ENCODE peak calls at places on chromosomes 16 and 17, in five cellular contexts. G, R, P, T and Q are unnamed samples.
A peak's percentile ranks its signal among the peaks of the same experiment; 100 is the strongest.

GRCh38 chr16:23182675-23183485 is at the start of gene SCNN1G:
- DNase-seq in G (no peak), R (no peak), P (no peak), T (no peak), Q (peak; percentile 16)

GRCh38 chr17:64226132-64226531 is 36.9 kb downstream of the TEX2 start:
- DNase-seq in G (no peak), R (no peak), P (no peak), T (no peak), Q (no peak)

GRCh38 chr17:9370464-9370863 is 205.2 kb downstream of the STX8 start:
- DNase-seq in G (no peak), R (no peak), P (no peak), T (peak; percentile 55), Q (no peak)

GRCh38 chr16:1938316-1938715 is 4.7 kb downstream of the MSRB1 start:
- DNase-seq in G (no peak), R (no peak), P (no peak), T (no peak), Q (no peak)

GRCh38 chr16:60091076-60091475 is 1357.0 kb upstream of the GOT2 start:
- DNase-seq in G (no peak), R (no peak), P (no peak), T (no peak), Q (no peak)

GRCh38 chr17:14753383-14753782 is 452.5 kb downstream of the HS3ST3B1 start:
- DNase-seq in G (no peak), R (no peak), P (no peak), T (no peak), Q (no peak)

GRCh38 chr16:4846503-4846900 is 586 bp downstream of the GLYR1 start:
- DNase-seq in G (no peak), R (peak; percentile 22), P (no peak), T (peak; percentile 53), Q (peak; percentile 80)

GRCh38 chr17:65754081-65754480 is 192.6 kb upstream of the AXIN2 start:
- DNase-seq in G (no peak), R (no peak), P (no peak), T (no peak), Q (no peak)

GRCh38 chr16:86772671-86773338 is 194.5 kb downstream of the FOXL1 start:
- DNase-seq in G (no peak), R (no peak), P (no peak), T (no peak), Q (no peak)

GRCh38 chr17:80968602-80969029 is 23.0 kb upstream of the CHMP6 start:
- DNase-seq in G (no peak), R (no peak), P (no peak), T (peak; percentile 32), Q (peak; percentile 52)

GRCh38 chr17:42185497-42185860 is 227 bp upstream of the HCRT start:
- DNase-seq in G (no peak), R (no peak), P (no peak), T (no peak), Q (no peak)

GRCh38 chr16:89560413-89561194 is at the start of gene RPL13:
- DNase-seq in G (peak; percentile 97), R (peak; percentile 97), P (peak; percentile 93), T (peak; percentile 96), Q (peak; percentile 98)

GRCh38 chr17:63646492-63646815 is 24.2 kb downstream of the MAP3K3 start:
- DNase-seq in G (no peak), R (no peak), P (no peak), T (no peak), Q (no peak)

GRCh38 chr16:8713635-8714097 is 39.2 kb downstream of the ABAT start:
- DNase-seq in G (no peak), R (no peak), P (no peak), T (no peak), Q (no peak)

GRCh38 chr16:68605746-68606145 is 39.4 kb upstream of the CDH3 start:
- DNase-seq in G (no peak), R (no peak), P (no peak), T (no peak), Q (peak; percentile 11)

GRCh38 chr17:79332011-79332410 is 257.4 kb downstream of the ENGASE start:
- DNase-seq in G (no peak), R (no peak), P (no peak), T (no peak), Q (no peak)

GRCh38 chr17:73198930-73199260 is 6.0 kb downstream of the COG1 start:
- DNase-seq in G (no peak), R (no peak), P (no peak), T (no peak), Q (no peak)

GRCh38 chr17:73194514-73195222 is 1.8 kb downstream of the COG1 start:
- DNase-seq in G (no peak), R (no peak), P (no peak), T (peak; percentile 57), Q (no peak)

GRCh38 chr17:73198201-73198929 is 5.5 kb downstream of the COG1 start:
- DNase-seq in G (no peak), R (no peak), P (no peak), T (no peak), Q (no peak)

GRCh38 chr17:73197141-73197540 is 4.3 kb downstream of the COG1 start:
- DNase-seq in G (no peak), R (no peak), P (no peak), T (no peak), Q (no peak)

GRCh38 chr17:73196500-73196899 is 3.6 kb downstream of the COG1 start:
- DNase-seq in G (no peak), R (no peak), P (no peak), T (peak; percentile 38), Q (peak; percentile 57)
- TF ChIP-seq CTCF in G (no peak), R (peak; percentile 32), P (peak; percentile 44), T (peak; percentile 41), Q (peak; percentile 35)

GRCh38 chr16:12392585-12393089 is 411.1 kb downstream of the CPPED1 start:
- DNase-seq in G (no peak), R (no peak), P (no peak), T (no peak), Q (no peak)
- TF ChIP-seq CTCF in G (no peak), R (peak; percentile 33), P (no peak), T (no peak), Q (peak; percentile 11)

GRCh38 chr17:72369366-72369765 is 248.5 kb downstream of the SOX9 start:
- DNase-seq in G (no peak), R (no peak), P (no peak), T (no peak), Q (no peak)

GRCh38 chr17:72365857-72366415 is 245.1 kb downstream of the SOX9 start:
- DNase-seq in G (no peak), R (no peak), P (no peak), T (peak; percentile 57), Q (no peak)

GRCh38 chr17:72366626-72367025 is 245.8 kb downstream of the SOX9 start:
- DNase-seq in G (no peak), R (no peak), P (no peak), T (no peak), Q (no peak)

GRCh38 chr17:72370819-72371218 is 250.0 kb downstream of the SOX9 start:
- DNase-seq in G (no peak), R (peak; percentile 13), P (no peak), T (peak; percentile 85), Q (no peak)

DNA sequence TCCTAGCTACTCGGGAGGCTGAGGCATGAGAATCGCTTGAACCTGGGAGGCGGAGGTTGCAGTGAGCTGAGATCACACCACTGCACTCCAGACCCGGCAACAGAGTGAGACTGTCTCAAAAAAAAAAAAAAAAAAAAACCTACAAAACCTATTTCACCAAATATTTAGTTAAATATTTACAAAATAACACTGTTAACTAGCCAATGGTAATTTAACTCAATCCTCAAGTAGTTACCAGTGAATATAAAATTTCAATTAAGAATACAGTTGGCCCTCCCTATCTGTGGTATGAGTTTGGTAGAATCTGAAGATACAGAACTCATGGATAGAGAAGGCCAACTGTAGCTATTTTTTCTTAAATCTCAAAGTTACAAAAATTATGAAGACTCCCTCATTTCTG is 247.4 kb downstream of the SOX9 start:
- DNase-seq in G (no peak), R (no peak), P (no peak), T (no peak), Q (no peak)
- TF ChIP-seq CTCF in G (no peak), R (no peak), P (no peak), T (no peak), Q (no peak)

GRCh38 chr17:2122641-2123302 is 67.9 kb downstream of the HIC1 start:
- DNase-seq in G (peak; percentile 62), R (no peak), P (no peak), T (peak; percentile 91), Q (peak; percentile 42)
- TF ChIP-seq CTCF in G (no peak), R (no peak), P (no peak), T (peak; percentile 31), Q (peak; percentile 15)

GRCh38 chr17:3723556-3724372 is at the start of gene HASPIN:
- DNase-seq in G (peak; percentile 90), R (peak; percentile 97), P (peak; percentile 74), T (peak; percentile 89), Q (peak; percentile 98)
- TF ChIP-seq CTCF in G (peak; percentile 16), R (no peak), P (no peak), T (peak; percentile 34), Q (peak; percentile 15)